ENCODE peak calls at places on chromosomes 12 and 14, in eight cellular contexts. W, J, L, M, B, A, Z and T are unnamed samples.

GRCh38 chr14:32349322-32349721 is 20.2 kb downstream of the AKAP6 start:
- DNase-seq in M (no peak), J (no peak), W (no peak), B (no peak), A (no peak), Z (no peak), L (no peak), T (no peak)

GRCh38 chr12:124675881-124676688 is 108.7 kb upstream of the NCOR2 start:
- DNase-seq in B (peak), L (no peak), Z (no peak), W (no peak), J (peak), M (peak), A (no peak), T (no peak)

GRCh38 chr14:43361766-43362165 is 1145.3 kb downstream of the FSCB start:
- DNase-seq in L (no peak), B (no peak), W (no peak), A (no peak), Z (no peak), M (no peak), J (no peak), T (no peak)

GRCh38 chr14:98924046-98924445 is 348.0 kb downstream of the BCL11B start:
- DNase-seq in B (no peak), Z (no peak), A (no peak), W (no peak), L (no peak), M (no peak), J (no peak), T (peak)

GRCh38 chr12:48390026-48390425 is 39.3 kb upstream of the ZNF641 start:
- DNase-seq in Z (no peak), A (no peak), L (no peak), J (no peak), W (no peak), M (no peak), B (no peak), T (no peak)

GRCh38 chr12:111293266-111294009 is 75.5 kb downstream of the PHETA1 start:
- DNase-seq in A (no peak), B (no peak), Z (no peak), W (no peak), L (no peak), M (no peak), J (no peak), T (no peak)

GRCh38 chr12:78938341-78939084 is 73.9 kb downstream of the SYT1 start:
- DNase-seq in Z (no peak), L (no peak), W (no peak), M (no peak), J (no peak), B (no peak), A (no peak), T (no peak)

GRCh38 chr12:45268672-45269406 is 52.9 kb downstream of the ANO6 start:
- DNase-seq in L (no peak), Z (peak), J (peak), B (peak), W (no peak), A (peak), M (peak), T (peak)

GRCh38 chr12:119444462-119445044 is 110.0 kb downstream of the CCDC60 start:
- DNase-seq in M (peak), Z (peak), B (peak), A (peak), J (peak), L (peak), W (no peak), T (peak)

GRCh38 chr14:80447396-80447795 is 236.1 kb upstream of the DIO2 start:
- DNase-seq in W (no peak), M (peak), B (no peak), L (no peak), J (peak), A (no peak), Z (no peak), T (no peak)

GRCh38 chr14:70886421-70887206 is 20.6 kb upstream of the PCNX1 start:
- DNase-seq in B (no peak), W (no peak), M (no peak), A (no peak), J (no peak), L (peak), Z (no peak), T (no peak)

GRCh38 chr12:2094597-2094996 is 41.8 kb downstream of the CACNA1C start:
- DNase-seq in J (peak), L (no peak), A (no peak), W (no peak), M (peak), B (no peak), Z (no peak), T (no peak)

GRCh38 chr14:59333668-59334067 is 131.5 kb downstream of the GPR135 start:
- DNase-seq in J (peak), M (peak), A (no peak), B (no peak), L (no peak), Z (no peak), W (no peak), T (peak)

GRCh38 chr14:96146131-96146771 is 58.4 kb upstream of the BDKRB2 start:
- DNase-seq in J (peak), W (no peak), Z (no peak), B (no peak), L (no peak), A (no peak), M (peak), T (no peak)

GRCh38 chr14:24411468-24412454 is 13.0 kb downstream of the NYNRIN start:
- DNase-seq in J (peak), M (peak), Z (no peak), A (no peak), W (no peak), B (no peak), L (peak), T (no peak)

GRCh38 chr12:88571543-88571942 is 8.7 kb downstream of the KITLG start:
- DNase-seq in L (no peak), W (no peak), M (peak), Z (no peak), A (no peak), J (peak), B (no peak), T (no peak)

GRCh38 chr12:13173537-13173936 is 23.0 kb upstream of the EMP1 start:
- DNase-seq in J (peak), W (no peak), Z (peak), L (no peak), A (peak), M (peak), B (peak), T (peak)

GRCh38 chr14:95500772-95501401 is 15.6 kb downstream of the SYNE3 start:
- DNase-seq in Z (no peak), W (no peak), M (peak), B (peak), A (no peak), L (no peak), J (peak), T (no peak)

GRCh38 chr14:29216316-29216715 is 449.7 kb downstream of the FOXG1 start:
- DNase-seq in M (no peak), L (no peak), A (no peak), Z (no peak), B (no peak), W (no peak), J (no peak), T (no peak)

GRCh38 chr14:75941030-75941429 is 40.8 kb downstream of the TGFB3 start:
- DNase-seq in W (no peak), M (peak), B (peak), A (no peak), L (no peak), Z (no peak), J (no peak), T (no peak)

GRCh38 chr14:100290607-100291304 is 15.5 kb downstream of the SLC25A29 start:
- DNase-seq in J (no peak), L (no peak), Z (no peak), B (peak), A (no peak), W (no peak), M (no peak), T (no peak)

GRCh38 chr14:89190779-89191513 is 226.1 kb downstream of the FOXN3 start:
- DNase-seq in B (no peak), Z (no peak), W (no peak), J (no peak), L (no peak), M (no peak), A (no peak), T (no peak)

GRCh38 chr12:34398366-34398705 is 376.0 kb downstream of the ALG10 start:
- DNase-seq in L (no peak), A (peak), B (peak), J (no peak), Z (peak), M (no peak), W (no peak), T (peak)

GRCh38 chr14:93956514-93957332 is 19.6 kb downstream of the ASB2 start:
- DNase-seq in L (no peak), B (peak), W (no peak), J (no peak), M (no peak), Z (no peak), A (no peak), T (no peak)

GRCh38 chr14:39266589-39266870 is 32.8 kb downstream of the MIA2 start:
- DNase-seq in J (peak), Z (peak), A (peak), B (peak), L (no peak), W (no peak), M (peak), T (peak)

GRCh38 chr12:42730286-42730685 is 140.7 kb upstream of the PRICKLE1 start:
- DNase-seq in M (peak), A (no peak), W (no peak), B (no peak), Z (no peak), J (peak), L (no peak), T (no peak)

GRCh38 chr12:78483767-78484315 is 380.7 kb upstream of the SYT1 start:
- DNase-seq in J (no peak), Z (no peak), W (no peak), L (no peak), M (no peak), A (no peak), B (no peak), T (no peak)

GRCh38 chr12:1272132-1272531 is 281.1 kb downstream of the ERC1 start:
- DNase-seq in L (peak), Z (no peak), W (no peak), B (no peak), M (no peak), J (no peak), A (no peak), T (no peak)

GRCh38 chr12:52837341-52837741 is 3.2 kb upstream of the KRT79 start:
- DNase-seq in A (no peak), B (no peak), L (no peak), W (no peak), Z (no peak), J (peak), M (peak), T (no peak)

GRCh38 chr12:64780531-64781373 is 21.5 kb upstream of the GNS start:
- DNase-seq in B (peak), A (peak), L (no peak), J (peak), W (no peak), M (peak), Z (peak), T (peak)

GRCh38 chr12:56358836-56359532 is 923 bp downstream of the STAT2 start:
- DNase-seq in B (no peak), W (no peak), M (peak), A (no peak), J (peak), L (no peak), Z (no peak), T (peak)

GRCh38 chr14:89201645-89202044 is 215.4 kb downstream of the FOXN3 start:
- DNase-seq in Z (no peak), L (no peak), B (no peak), W (no peak), J (no peak), M (no peak), A (no peak), T (no peak)

GRCh38 chr12:39440781-39441180 is 2.1 kb downstream of the KIF21A start:
- DNase-seq in J (no peak), M (no peak), B (no peak), Z (no peak), W (no peak), L (no peak), A (no peak), T (no peak)

GRCh38 chr12:5779401-5779800 is 165.7 kb downstream of the ANO2 start:
- DNase-seq in W (no peak), M (no peak), B (no peak), A (no peak), Z (no peak), L (no peak), J (no peak), T (no peak)

GRCh38 chr12:47504775-47505446 is 200.9 kb downstream of the RPAP3 start:
- DNase-seq in M (peak), L (no peak), Z (no peak), W (no peak), B (no peak), J (peak), A (no peak), T (no peak)

GRCh38 chr12:22759769-22760674 is 135.1 kb downstream of the ETNK1 start:
- DNase-seq in L (no peak), M (peak), B (no peak), A (no peak), Z (no peak), W (no peak), J (no peak), T (no peak)

GRCh38 chr12:91023326-91024004 is 18.7 kb upstream of the EPYC start:
- DNase-seq in J (peak), Z (no peak), W (no peak), B (no peak), M (peak), L (no peak), A (no peak), T (no peak)

GRCh38 chr12:91988076-91988475 is 157.6 kb downstream of the BTG1 start:
- DNase-seq in Z (no peak), L (no peak), J (no peak), B (no peak), W (no peak), M (no peak), A (no peak), T (no peak)

GRCh38 chr14:105020815-105021655 is at the start of gene CDCA4:
- DNase-seq in B (peak), A (peak), Z (peak), M (peak), J (peak), W (peak), L (peak), T (peak)

GRCh38 chr14:105021656-105022275 is 883 bp upstream of the CDCA4 start:
- DNase-seq in W (no peak), M (peak), J (peak), A (peak), Z (peak), L (no peak), B (no peak), T (no peak)

GRCh38 chr14:105023144-105023543 is 2.3 kb upstream of the CDCA4 start:
- DNase-seq in Z (no peak), W (no peak), A (no peak), L (no peak), J (peak), M (no peak), B (no peak), T (no peak)

GRCh38 chr14:105023791-105024480 is 3.1 kb upstream of the CDCA4 start:
- DNase-seq in W (no peak), J (peak), Z (no peak), B (no peak), L (no peak), A (no peak), M (peak), T (no peak)

GRCh38 chr14:105022276-105022670 is 1.4 kb upstream of the CDCA4 start:
- DNase-seq in M (no peak), L (no peak), W (no peak), A (no peak), J (peak), B (no peak), Z (no peak), T (no peak)
- H3K4me3 ChIP-seq in M (peak), L (no peak), W (no peak), A (no peak), J (peak), B (peak), Z (peak), T (no peak)

DNA sequence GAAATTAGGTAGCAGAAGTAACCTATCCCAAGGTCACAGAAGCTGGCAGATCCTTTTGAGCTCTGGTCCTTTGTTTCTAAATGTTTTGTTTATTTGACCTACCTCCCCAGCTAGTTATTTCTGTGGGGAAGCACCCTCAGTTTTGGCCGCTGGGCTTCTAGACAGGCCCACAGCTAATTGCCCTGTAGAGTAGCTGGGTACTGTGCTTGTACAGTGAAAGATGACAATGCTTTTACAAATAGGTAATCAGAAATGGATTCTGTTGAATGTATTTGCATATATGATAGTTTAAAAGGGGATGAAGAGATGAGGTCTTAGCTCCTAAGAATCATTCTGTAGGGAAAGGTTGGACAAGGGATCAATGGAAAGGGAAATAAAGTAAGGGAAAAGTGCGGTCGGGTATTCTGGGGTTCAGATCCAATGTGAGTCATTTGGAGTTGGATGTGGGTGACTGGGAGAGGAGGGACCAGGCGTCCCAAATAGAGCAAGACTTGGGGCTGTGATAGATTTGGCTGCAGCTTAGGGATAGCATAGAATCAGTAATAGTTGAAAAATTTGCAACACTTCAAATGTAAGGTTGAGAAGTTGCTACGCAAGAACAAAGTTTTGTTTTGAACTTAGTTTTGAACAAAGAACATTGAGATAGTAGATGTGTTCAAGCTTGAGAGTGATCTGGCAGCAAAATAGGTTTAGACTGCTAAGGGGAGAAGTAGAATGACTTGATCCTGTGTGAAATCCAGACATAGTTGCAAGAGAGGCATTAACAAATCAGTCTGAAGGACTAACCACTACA is 3.7 kb downstream of the NUDT4 start:
- DNase-seq in J (peak), L (no peak), Z (no peak), W (no peak), A (no peak), M (peak), B (no peak), T (no peak)
- H3K4me3 ChIP-seq in J (peak), L (peak), Z (peak), W (no peak), A (peak), M (peak), B (peak), T (no peak)

GRCh38 chr12:69987453-69988102 is 162.6 kb downstream of the MYRFL start:
- DNase-seq in A (peak), M (peak), Z (no peak), W (no peak), B (no peak), J (peak), L (no peak), T (peak)
- H3K4me3 ChIP-seq in A (no peak), M (peak), Z (no peak), W (no peak), B (peak), J (peak), L (no peak), T (no peak)

GRCh38 chr14:65103150-65103760 is 938 bp upstream of the MAX start:
- DNase-seq in M (peak), Z (no peak), L (no peak), B (no peak), A (peak), J (peak), W (no peak), T (no peak)

GRCh38 chr14:65102441-65103149 is at the start of gene MAX:
- DNase-seq in W (peak), B (peak), L (peak), M (peak), J (peak), A (peak), Z (peak), T (peak)

GRCh38 chr14:65107200-65107599 is 4.9 kb upstream of the MAX start:
- DNase-seq in Z (no peak), W (no peak), A (no peak), B (no peak), L (no peak), J (no peak), M (no peak), T (no peak)

GRCh38 chr14:65106316-65106715 is 4.0 kb upstream of the MAX start:
- DNase-seq in B (no peak), Z (no peak), A (no peak), M (no peak), J (no peak), L (no peak), W (no peak), T (no peak)

DNA sequence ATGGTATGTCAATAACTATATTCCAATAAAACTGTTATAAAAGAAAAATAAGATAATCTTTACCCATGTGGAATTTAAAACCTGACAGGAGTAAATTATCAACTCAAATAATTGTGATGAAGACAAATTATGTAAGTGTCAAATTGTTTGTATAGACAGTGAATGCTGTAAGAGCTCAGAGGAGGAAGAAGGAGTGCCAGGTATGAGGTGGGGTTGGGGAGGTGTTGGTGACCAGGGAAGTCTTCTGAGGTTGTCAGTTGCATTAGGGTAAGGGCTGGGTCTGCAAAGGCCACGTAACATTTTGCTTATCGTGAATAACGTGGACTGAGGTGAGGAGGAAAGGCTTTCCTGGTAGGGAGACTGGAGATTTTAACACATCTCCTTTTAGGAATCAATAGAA is 2.5 kb upstream of the MAX start:
- DNase-seq in J (no peak), W (no peak), L (no peak), Z (no peak), B (no peak), A (peak), M (no peak), T (no peak)
- H3K4me3 ChIP-seq in J (no peak), W (no peak), L (no peak), Z (no peak), B (no peak), A (no peak), M (no peak), T (no peak)

GRCh38 chr12:58529114-58529665 is 391.1 kb downstream of the LRIG3 start:
- DNase-seq in M (peak), L (no peak), B (no peak), W (no peak), J (peak), A (no peak), Z (no peak), T (no peak)
- H3K4me3 ChIP-seq in M (peak), L (no peak), B (no peak), W (no peak), J (peak), A (no peak), Z (no peak), T (no peak)

GRCh38 chr14:33957993-33958392 is 7.1 kb upstream of the EGLN3 start:
- DNase-seq in Z (no peak), M (no peak), J (no peak), W (no peak), A (no peak), L (no peak), B (no peak), T (no peak)

GRCh38 chr14:33958616-33959226 is 7.8 kb upstream of the EGLN3 start:
- DNase-seq in L (no peak), B (no peak), Z (no peak), J (no peak), W (no peak), A (no peak), M (no peak), T (no peak)

GRCh38 chr14:33957299-33957698 is 6.4 kb upstream of the EGLN3 start:
- DNase-seq in W (no peak), L (no peak), J (no peak), A (no peak), B (no peak), Z (no peak), M (no peak), T (no peak)

GRCh38 chr14:33962016-33962415 is 11.1 kb upstream of the EGLN3 start:
- DNase-seq in Z (no peak), W (no peak), A (no peak), J (no peak), L (no peak), M (no peak), B (no peak), T (no peak)

GRCh38 chr14:33959692-33960151 is 8.8 kb upstream of the EGLN3 start:
- DNase-seq in Z (no peak), J (no peak), L (no peak), M (no peak), B (no peak), A (no peak), W (no peak), T (no peak)
- H3K4me3 ChIP-seq in Z (no peak), J (no peak), L (no peak), M (no peak), B (no peak), A (no peak), W (no peak), T (no peak)